ENCODE peak calls at places on chromosomes 5 and 9, in five cellular contexts. U is adrenal gland, O is astrocyte of the spinal cord, A is brain microvascular endothelial cell, Y is body of pancreas. Z is an unnamed sample.

GRCh38 chr5:149629421-149629820 is 48.1 kb downstream of the ARHGEF37 start:
- DNase-seq in U (no peak), O (no peak), A (no peak), Y (no peak), Z (no peak)

GRCh38 chr5:10724799-10725507 is 36.1 kb downstream of the DAP start:
- DNase-seq in U (peak; percentile 60), O (peak; percentile 94), A (peak; percentile 77), Y (peak; percentile 68), Z (no peak)

GRCh38 chr9:71767421-71768321 is 642 bp downstream of the CEMIP2 start:
- DNase-seq in U (peak; percentile 26), O (no peak), A (no peak), Y (peak; percentile 35), Z (no peak)

GRCh38 chr5:119120893-119121292 is 50.0 kb downstream of the DMXL1 start:
- DNase-seq in U (no peak), O (no peak), A (no peak), Y (no peak), Z (no peak)

GRCh38 chr5:173243808-173244305 is 8.9 kb upstream of the NKX2-5 start:
- DNase-seq in U (no peak), O (no peak), A (no peak), Y (no peak), Z (no peak)

GRCh38 chr5:608286-609087 is 3.7 kb upstream of the CEP72 start:
- DNase-seq in U (no peak), O (no peak), A (no peak), Y (no peak), Z (no peak)

GRCh38 chr5:33277061-33277460 is 163.7 kb upstream of the TARS1 start:
- DNase-seq in U (no peak), O (no peak), A (no peak), Y (no peak), Z (no peak)

GRCh38 chr5:157994271-157994691 is 135.3 kb upstream of the CLINT1 start:
- DNase-seq in U (no peak), O (peak; percentile 4), A (no peak), Y (no peak), Z (no peak)

GRCh38 chr9:107284636-107285035 is 1.6 kb downstream of the RAD23B start:
- DNase-seq in U (no peak), O (no peak), A (no peak), Y (no peak), Z (no peak)

GRCh38 chr5:127813633-127814171 is 110.5 kb downstream of the CCDC192 start:
- DNase-seq in U (peak; percentile 31), O (peak; percentile 89), A (peak; percentile 76), Y (no peak), Z (no peak)

GRCh38 chr5:112772095-112772494 is 34.4 kb downstream of the APC start:
- DNase-seq in U (no peak), O (no peak), A (peak; percentile 24), Y (no peak), Z (no peak)

GRCh38 chr9:70639853-70640814 is 225.7 kb upstream of the KLF9 start:
- DNase-seq in U (no peak), O (peak; percentile 67), A (peak; percentile 44), Y (no peak), Z (no peak)

GRCh38 chr5:108655750-108656450 is 91.8 kb upstream of the FER start:
- DNase-seq in U (no peak), O (peak; percentile 25), A (no peak), Y (no peak), Z (no peak)

DNA sequence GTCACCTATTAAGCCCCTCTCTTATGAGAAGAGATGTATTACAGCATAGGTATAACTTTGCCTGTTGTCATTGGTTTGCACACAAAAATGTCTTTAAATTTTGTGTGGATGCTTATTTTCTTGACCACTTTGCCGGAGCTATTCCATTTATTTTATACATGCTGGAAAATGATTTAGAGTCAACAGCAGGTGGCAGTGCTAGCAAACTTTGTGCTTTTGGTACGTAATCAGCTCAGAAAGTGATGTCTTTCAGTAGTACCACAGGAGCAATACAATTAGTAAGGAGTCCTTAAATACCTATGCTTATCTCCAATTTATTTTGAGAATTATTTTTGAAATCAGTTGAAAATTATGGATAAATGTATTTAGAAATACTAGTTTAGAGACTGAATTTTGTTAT is 19.8 kb upstream of the NUDT12 start:
- DNase-seq in U (peak; percentile 21), O (peak; percentile 55), A (peak; percentile 54), Y (peak; percentile 41), Z (no peak)
- TF ChIP-seq CTCF in U (peak; percentile 54), O (peak; percentile 53), A (peak; percentile 62), Y (no peak), Z (peak; percentile 71)

GRCh38 chr9:95735701-95736100 is 139.8 kb upstream of the ERCC6L2 start:
- DNase-seq in U (no peak), O (no peak), A (no peak), Y (no peak), Z (no peak)

GRCh38 chr9:95732803-95733686 is 142.4 kb upstream of the ERCC6L2 start:
- DNase-seq in U (no peak), O (no peak), A (no peak), Y (no peak), Z (no peak)

GRCh38 chr9:95736370-95736769 is 139.1 kb upstream of the ERCC6L2 start:
- DNase-seq in U (no peak), O (no peak), A (no peak), Y (no peak), Z (no peak)

GRCh38 chr9:95731876-95732275 is 143.6 kb upstream of the ERCC6L2 start:
- DNase-seq in U (no peak), O (no peak), A (no peak), Y (no peak), Z (no peak)

GRCh38 chr9:95733687-95734659 is 141.5 kb upstream of the ERCC6L2 start:
- DNase-seq in U (no peak), O (no peak), A (no peak), Y (no peak), Z (no peak)
- H3K4me3 ChIP-seq in U (no peak overlapping the region), O (no peak overlapping the region), A (no peak overlapping the region), Y (no peak overlapping the region), Z (no peak overlapping the region)

GRCh38 chr5:82296929-82297328 is 18.8 kb upstream of the RPS23 start:
- DNase-seq in U (no peak), O (no peak), A (no peak), Y (no peak), Z (no peak)
- TF ChIP-seq CTCF in U (no peak), O (no peak), A (no peak), Y (no peak), Z (no peak)

DNA sequence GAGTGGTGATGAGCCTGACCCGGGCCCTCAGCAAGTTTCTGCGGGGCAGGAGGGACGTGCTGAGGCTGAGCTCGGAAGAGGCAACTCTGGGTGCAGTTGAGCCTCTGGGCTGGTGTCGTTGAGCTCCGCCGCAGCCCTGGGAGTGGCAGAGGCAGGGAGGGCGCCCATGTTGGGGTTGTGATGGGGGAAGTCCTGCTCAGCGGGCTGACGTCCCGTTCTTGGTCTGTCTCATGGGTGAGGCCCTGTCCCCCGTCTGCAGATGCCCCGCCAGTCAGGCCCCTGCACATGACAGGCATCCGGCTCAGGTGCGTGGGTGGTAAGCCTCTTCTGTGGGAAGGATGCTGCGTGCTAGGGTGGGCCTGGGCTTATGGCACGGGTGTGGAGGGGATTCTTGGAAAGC is 64.3 kb downstream of the RXRA start:
- DNase-seq in U (no peak), O (no peak), A (no peak), Y (no peak), Z (no peak)
- H3K4me3 ChIP-seq in U (no peak overlapping the region), O (no peak overlapping the region), A (no peak overlapping the region), Y (no peak overlapping the region), Z (no peak overlapping the region)

DNA sequence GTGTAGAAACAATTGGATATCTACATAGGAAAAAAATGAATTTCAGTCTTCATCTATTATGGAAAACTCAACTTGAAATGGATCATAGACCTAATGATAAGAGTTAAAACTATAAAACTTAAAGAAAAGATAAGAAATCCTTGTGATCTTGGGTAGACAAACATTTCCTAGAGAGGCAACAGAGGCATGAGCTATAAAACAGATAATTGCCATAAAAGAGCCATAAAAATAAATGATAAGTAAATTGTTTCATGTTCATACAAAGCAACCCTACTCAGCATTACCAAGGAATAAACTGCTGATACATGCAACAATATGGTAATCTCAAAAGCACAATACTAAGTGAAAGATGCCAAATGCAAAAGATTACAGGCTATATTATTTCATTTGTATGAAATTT is 76.2 kb downstream of the SNX18 start:
- DNase-seq in U (no peak), O (no peak), A (no peak), Y (no peak), Z (no peak)
- TF ChIP-seq CTCF in U (no peak), O (no peak), A (no peak), Y (no peak), Z (no peak)

DNA sequence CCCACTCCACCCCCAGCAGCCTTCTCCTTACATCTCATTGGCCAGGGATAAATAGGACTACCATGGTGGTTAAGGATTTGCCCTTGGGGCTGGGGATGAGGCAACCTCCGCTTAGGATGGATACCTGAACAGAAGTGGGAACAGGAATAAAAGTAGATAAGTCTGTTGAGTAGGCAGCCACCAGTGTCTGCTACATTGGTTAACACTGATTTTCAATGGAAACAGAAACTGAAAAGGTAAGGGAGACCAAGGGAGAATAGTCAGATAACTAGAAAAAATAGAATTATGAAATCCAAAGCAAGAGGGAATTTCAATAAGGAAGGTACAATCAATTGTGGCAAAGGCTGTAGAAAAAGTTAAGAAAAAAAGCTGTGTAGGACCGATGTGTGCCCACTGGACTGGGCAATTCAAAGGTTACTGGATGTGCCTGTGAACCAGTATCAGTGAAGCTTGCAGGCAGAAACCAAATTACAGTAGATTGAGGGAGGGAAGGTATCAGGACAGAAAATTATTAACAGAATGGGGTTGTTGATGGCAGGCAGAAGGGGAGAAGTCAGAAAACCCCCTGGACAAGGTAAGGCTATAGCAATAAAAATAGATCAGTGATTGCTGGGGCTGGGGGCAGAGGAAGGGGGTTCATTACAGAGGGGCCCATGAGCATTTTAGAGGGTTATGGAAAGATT is 48.7 kb downstream of the DNAJC21 start:
- DNase-seq in U (no peak), O (no peak), A (no peak), Y (no peak), Z (no peak)
- H3K4me3 ChIP-seq in U (no peak overlapping the region), O (no peak overlapping the region), A (no peak overlapping the region), Y (no peak overlapping the region), Z (no peak overlapping the region)